ENCODE peak calls at places on chromosome 19, in nine cellular contexts. V, J, N, D, Z, H, I, P and M are unnamed samples.

GRCh38 chr19:4524808-4525562 is 6.7 kb upstream of the PLIN4 start:
- DNase-seq in V (no peak), D (peak), Z (peak), I (no peak), N (no peak), P (peak), H (peak), J (peak), M (peak)

GRCh38 chr19:46824887-46825730 is 25.5 kb downstream of the AP2S1 start:
- DNase-seq in N (no peak), J (no peak), D (no peak), V (peak), P (peak), Z (no peak), I (no peak), H (no peak), M (peak)

GRCh38 chr19:13887529-13887928 is 10.6 kb downstream of the NANOS3 start:
- DNase-seq in N (no peak), Z (peak), P (no peak), I (no peak), H (no peak), V (no peak), J (no peak), D (no peak), M (no peak)

GRCh38 chr19:18437481-18438330 is at the start of gene ISYNA1:
- DNase-seq in D (peak), P (peak), I (no peak), H (peak), J (no peak), Z (peak), N (peak), V (no peak), M (peak)

GRCh38 chr19:39352549-39353285 is 10.5 kb downstream of the SAMD4B start:
- DNase-seq in P (no peak), J (no peak), D (no peak), N (no peak), V (no peak), I (no peak), H (no peak), Z (no peak), M (no peak)

GRCh38 chr19:10390652-10391286 is 10.4 kb upstream of the TYK2 start:
- DNase-seq in J (peak), V (peak), Z (peak), N (peak), I (no peak), D (peak), P (peak), H (peak), M (peak)

GRCh38 chr19:6608950-6609349 is 18.0 kb upstream of the CD70 start:
- DNase-seq in V (no peak), P (no peak), N (no peak), H (no peak), D (no peak), J (no peak), I (no peak), Z (no peak), M (no peak)

GRCh38 chr19:2461751-2462634 is 5.2 kb upstream of the LMNB2 start:
- DNase-seq in Z (peak), H (peak), J (no peak), P (peak), D (peak), N (no peak), I (no peak), V (peak), M (peak)

GRCh38 chr19:33666196-33666595 is 44.4 kb downstream of the CHST8 start:
- DNase-seq in Z (no peak), P (no peak), N (no peak), D (no peak), V (no peak), I (no peak), H (no peak), J (no peak), M (no peak)

GRCh38 chr19:32873560-32873959 is 4.0 kb upstream of the SLC7A9 start:
- DNase-seq in N (no peak), P (no peak), I (no peak), D (no peak), Z (no peak), J (no peak), V (no peak), H (no peak), M (peak)

GRCh38 chr19:31054430-31054829 is 294.8 kb downstream of the TSHZ3 start:
- DNase-seq in H (peak), P (no peak), J (no peak), I (no peak), N (no peak), D (peak), V (peak), Z (peak), M (peak)

GRCh38 chr19:18633321-18633720 is 3.5 kb upstream of the KLHL26 start:
- DNase-seq in N (no peak), I (no peak), H (peak), V (no peak), J (no peak), D (no peak), Z (no peak), P (peak), M (no peak)

GRCh38 chr19:861756-862528 is 2.5 kb downstream of the CFD start:
- DNase-seq in P (no peak), N (peak), I (no peak), Z (peak), V (no peak), D (peak), J (peak), H (peak), M (peak)

GRCh38 chr19:3459322-3459881 is 20.9 kb downstream of the SMIM24 start:
- DNase-seq in I (no peak), Z (peak), J (no peak), N (no peak), P (no peak), D (peak), V (peak), H (no peak), M (no peak)

GRCh38 chr19:38073806-38074685 is 150.0 kb downstream of the DPF1 start:
- DNase-seq in J (no peak), Z (no peak), I (no peak), N (peak), D (peak), P (peak), V (no peak), H (peak), M (no peak)

GRCh38 chr19:1469936-1470863 is 8.8 kb downstream of the C19orf25 start:
- DNase-seq in Z (peak), N (no peak), H (peak), J (no peak), D (peak), V (no peak), P (peak), I (peak), M (peak)

GRCh38 chr19:17944301-17944700 is 11.5 kb downstream of the CCDC124 start:
- DNase-seq in D (no peak), P (no peak), N (no peak), Z (peak), I (no peak), J (no peak), V (no peak), H (no peak), M (no peak)

GRCh38 chr19:50261446-50261970 is 58.1 kb downstream of the MYH14 start:
- DNase-seq in V (no peak), P (no peak), I (no peak), D (no peak), J (no peak), H (no peak), N (no peak), Z (no peak), M (no peak)